ENCODE peak calls at places on chromosomes 5 and 9, in seven cellular contexts. A, D, Q, C, H, M and T are unnamed samples.

GRCh38 chr9:88476491-88477271 is 58.3 kb upstream of the NXNL2 start:
- DNase-seq in A (no peak), D (no peak), Q (no peak), C (no peak), H (no peak), M (no peak), T (no peak)

GRCh38 chr5:149466457-149466972 is 84.7 kb downstream of the CSNK1A1 start:
- DNase-seq in A (no peak), D (no peak), Q (peak), C (no peak), H (no peak), M (peak), T (no peak)

GRCh38 chr9:131379056-131379455 is 14.8 kb upstream of the PRRC2B start:
- DNase-seq in A (no peak), D (no peak), Q (no peak), C (no peak), H (no peak), M (no peak), T (no peak)

GRCh38 chr9:117247271-117247670 is 167.6 kb downstream of the ASTN2 start:
- DNase-seq in A (no peak), D (peak), Q (no peak), C (no peak), H (no peak), M (peak), T (peak)

GRCh38 chr9:87567988-87568800 is 70.5 kb downstream of the DAPK1 start:
- DNase-seq in A (no peak), D (no peak), Q (no peak), C (no peak), H (no peak), M (no peak), T (no peak)

GRCh38 chr5:42840279-42840678 is 28.6 kb upstream of the SELENOP start:
- DNase-seq in A (peak), D (peak), Q (no peak), C (no peak), H (no peak), M (no peak), T (no peak)

GRCh38 chr9:97747201-97747965 is 50.2 kb upstream of the XPA start:
- DNase-seq in A (no peak), D (no peak), Q (no peak), C (no peak), H (no peak), M (no peak), T (no peak)

GRCh38 chr5:154308457-154309360 is 118.2 kb downstream of the GALNT10 start:
- DNase-seq in A (no peak), D (no peak), Q (no peak), C (no peak), H (no peak), M (peak), T (no peak)

GRCh38 chr5:72246954-72247442 is 73.0 kb downstream of the MRPS27 start:
- DNase-seq in A (no peak), D (no peak), Q (no peak), C (no peak), H (no peak), M (no peak), T (no peak)

DNA sequence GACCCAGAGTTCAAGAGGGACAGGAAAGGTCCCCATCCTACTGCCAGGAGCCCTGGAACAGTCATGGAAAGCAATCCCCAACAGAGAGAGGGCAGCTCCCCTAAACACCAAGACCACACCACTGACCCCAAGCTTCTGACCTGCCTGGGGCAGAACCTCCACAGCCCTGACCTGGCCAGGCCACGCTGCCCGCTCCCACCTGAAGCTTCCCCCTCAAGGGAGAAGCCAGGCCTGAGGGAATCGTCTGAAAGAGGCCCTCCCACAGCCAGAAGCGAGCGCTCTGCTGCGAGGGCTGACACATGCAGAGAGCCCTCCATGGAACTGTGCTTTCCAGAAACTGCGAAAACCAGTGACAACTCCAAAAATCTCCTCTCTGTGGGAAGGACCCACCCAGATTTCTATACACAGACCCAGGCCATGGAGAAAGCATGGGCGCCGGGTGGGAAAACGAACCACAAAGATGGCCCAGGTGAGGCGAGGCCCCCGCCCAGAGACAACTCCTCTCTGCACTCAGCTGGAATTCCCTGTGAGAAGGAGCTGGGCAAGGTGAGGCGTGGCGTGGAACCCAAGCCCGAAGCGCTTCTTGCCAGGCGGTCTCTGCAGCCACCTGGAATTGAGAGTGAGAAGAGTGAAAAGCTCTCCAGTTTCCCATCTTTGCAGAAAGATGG is 31.6 kb downstream of the CD180 start:
- DNase-seq in A (no peak), D (no peak), Q (no peak), C (no peak), H (no peak), M (no peak), T (no peak)
- TF ChIP-seq POLR2A in A (no peak), D (no peak), Q (no peak), C (no peak), H (no peak), M (no peak), T (no peak)

DNA sequence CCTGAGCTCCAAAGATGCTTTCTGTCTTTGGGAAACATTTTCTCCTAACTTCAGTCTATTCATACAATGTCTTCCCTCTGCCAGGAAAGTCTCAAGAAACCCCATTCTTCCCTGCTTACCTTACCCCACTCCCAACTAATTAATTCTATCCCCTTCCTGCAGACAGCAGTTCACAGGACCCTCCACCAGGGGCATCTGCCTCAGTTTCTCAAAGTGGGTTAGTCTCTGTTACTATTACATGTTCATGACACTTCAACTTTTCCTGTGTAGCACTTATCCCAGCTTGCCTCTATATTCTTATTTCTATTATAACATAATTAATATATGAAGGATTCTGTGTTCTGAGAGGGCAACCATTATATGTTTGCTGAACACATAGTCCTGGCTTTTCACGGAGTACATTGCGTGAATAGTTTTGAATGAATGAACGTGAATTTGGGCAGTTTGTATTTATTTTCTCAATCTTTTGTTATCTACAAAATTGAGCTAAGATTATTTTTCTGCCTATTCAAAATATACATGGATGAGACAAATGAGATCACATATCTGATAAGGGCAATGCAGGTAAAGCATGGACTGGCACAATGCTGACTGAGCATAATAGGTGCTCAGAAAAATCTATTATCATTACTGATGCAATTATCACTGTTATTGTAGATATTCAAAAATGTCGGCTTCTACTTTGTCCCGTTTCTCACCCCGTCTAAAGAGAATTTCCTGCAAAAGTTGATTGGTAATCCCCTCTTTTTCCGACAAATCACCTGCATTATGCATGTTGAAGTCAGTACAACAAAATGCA is 341.1 kb downstream of the BRINP1 start:
- DNase-seq in A (no peak), D (no peak), Q (no peak), C (no peak), H (no peak), M (no peak), T (no peak)
- TF ChIP-seq POLR2A in A (no peak), D (no peak), Q (no peak), C (no peak), H (no peak), M (no peak), T (no peak)

DNA sequence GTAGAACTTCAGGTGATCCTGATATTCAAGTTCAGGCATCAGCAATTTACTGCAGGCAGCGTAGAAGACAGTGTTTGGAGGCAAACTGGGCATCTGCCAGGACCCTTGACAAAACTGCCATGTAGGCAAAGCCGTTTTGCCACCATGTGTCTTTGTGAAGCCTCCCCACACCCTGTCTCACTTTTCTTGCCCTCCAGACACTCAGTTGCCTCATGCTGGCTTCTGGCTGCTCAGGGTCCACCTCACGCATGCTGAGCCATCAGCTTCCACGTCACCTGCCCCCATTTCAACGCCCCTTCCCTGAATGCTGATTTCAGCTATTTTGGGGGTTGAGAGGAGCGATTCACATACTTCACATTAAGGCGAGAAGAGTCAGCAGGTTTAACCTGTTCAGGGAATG is 165.2 kb upstream of the KLF9 start:
- DNase-seq in A (no peak), D (no peak), Q (no peak), C (no peak), H (no peak), M (no peak), T (no peak)
- TF ChIP-seq POLR2A in A (no peak), D (no peak), Q (no peak), C (no peak), H (no peak), M (no peak), T (no peak)

DNA sequence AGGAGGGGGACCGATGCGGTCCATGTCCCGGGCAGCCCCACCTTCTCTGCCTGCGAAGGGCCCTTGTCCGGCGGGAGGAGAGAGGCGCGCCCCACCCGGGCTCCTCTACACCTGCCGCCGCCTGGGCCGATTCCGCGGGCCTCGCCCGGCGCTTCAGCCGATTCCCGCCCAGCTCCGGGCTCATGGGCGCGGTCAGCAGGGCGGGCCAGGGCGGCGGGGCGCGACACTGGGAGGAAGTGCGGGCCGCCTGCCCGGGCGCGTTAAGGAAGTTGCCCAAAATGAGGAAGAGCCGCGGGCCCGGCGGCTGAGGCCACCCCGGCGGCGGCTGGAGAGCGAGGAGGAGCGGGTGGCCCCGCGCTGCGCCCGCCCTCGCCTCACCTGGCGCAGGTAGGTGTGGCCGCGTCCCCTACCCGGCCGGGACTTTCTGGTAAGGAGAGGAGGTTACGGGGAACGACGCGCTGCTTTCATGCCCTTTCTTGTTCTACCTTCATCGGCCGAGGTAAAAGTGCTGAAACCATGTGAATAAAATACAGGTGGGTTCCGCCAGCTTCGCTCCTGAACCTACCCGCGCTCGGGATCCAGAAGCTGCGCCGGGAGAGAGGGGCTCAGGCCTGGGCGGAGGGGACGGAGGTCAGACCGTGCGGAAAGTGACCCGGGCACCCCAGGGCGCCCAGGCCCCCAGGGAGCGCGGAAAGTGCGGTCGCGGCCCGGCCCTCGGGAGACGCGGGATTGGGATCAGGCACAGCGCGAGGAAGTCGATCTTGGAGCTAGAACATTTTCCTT is at the start of gene SYK:
- DNase-seq in A (no peak), D (peak), Q (peak), C (no peak), H (no peak), M (no peak), T (peak)
- TF ChIP-seq POLR2A in A (no peak), D (peak), Q (peak), C (peak), H (no peak), M (no peak), T (peak)

DNA sequence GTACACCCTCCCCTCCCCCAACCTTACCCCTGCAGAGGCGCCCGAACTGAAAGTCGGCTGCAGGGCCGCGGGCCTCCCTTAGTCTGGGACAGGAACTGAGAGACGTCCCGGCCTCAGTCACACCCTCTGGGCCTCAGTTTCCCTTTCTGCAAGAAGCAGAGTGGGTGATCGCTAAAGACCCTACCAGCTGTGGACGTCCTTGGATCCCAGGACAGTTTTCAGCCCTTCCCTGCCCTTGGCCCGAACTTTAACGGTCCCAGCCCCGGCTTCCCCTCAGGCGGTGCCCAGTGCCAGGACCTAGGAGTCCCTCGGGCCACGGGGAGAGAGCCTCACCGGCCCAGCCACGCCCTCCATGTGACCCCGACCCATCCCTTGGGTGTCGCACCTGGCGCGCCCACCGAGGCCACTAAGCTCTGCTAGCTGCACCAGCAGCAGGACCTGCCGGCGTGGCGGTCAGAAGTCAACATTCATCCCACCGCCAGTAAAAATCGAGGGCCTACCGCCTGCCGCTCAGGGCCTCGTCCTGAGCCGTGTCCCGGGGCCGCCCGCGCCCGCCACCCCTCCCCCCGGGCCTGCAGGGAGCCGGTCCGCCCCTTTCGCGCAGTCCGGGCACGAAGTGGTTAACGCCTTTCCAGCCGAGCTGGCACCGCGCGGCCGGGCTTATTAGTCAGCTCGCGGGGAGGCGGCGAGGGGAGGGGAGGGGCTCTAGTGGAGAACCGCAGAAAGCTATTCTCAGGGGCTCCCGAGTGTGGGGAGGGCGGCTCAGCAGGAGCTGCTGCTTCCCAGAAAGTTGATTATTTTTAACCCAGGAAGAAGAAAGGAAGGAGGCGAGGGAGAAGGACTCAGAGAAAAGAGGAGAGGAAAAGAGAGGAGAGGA is 124.5 kb downstream of the C9orf50 start:
- DNase-seq in A (peak), D (peak), Q (peak), C (no peak), H (peak), M (peak), T (peak)
- TF ChIP-seq POLR2A in A (peak), D (peak), Q (no peak), C (no peak), H (peak), M (peak), T (peak)